ENCODE peak calls at places on chromosomes 6 and 20, in six cellular contexts. A is AG09309; G is CD8-positive, alpha-beta T cell; I is NCI-H2081; H is activated CD4-positive, alpha-beta T cell treated with anti-CD3 and anti-CD28 coated beads, Interleukin-2, amount 50 U/mL, for 1 hour; M is substantia nigra. D is an unnamed sample.

GRCh38 chr20:51190783-51191180 is 167.9 kb upstream of the KCNG1 start:
- DNase-seq in H (no peak), A (no peak), I (no peak), G (no peak), M (no peak), D (no peak)

GRCh38 chr6:148761532-148761951 is 14.7 kb downstream of the UST start:
- DNase-seq in A (no peak), G (no peak), H (peak), I (no peak), M (no peak), D (no peak)

GRCh38 chr20:23773127-23773526 is 22.4 kb upstream of the CST1 start:
- DNase-seq in G (no peak), M (no peak), I (no peak), A (no peak), H (no peak), D (no peak)

GRCh38 chr6:90044833-90045337 is 150.6 kb downstream of the GJA10 start:
- DNase-seq in G (no peak), H (no peak), A (peak), I (no peak), M (no peak), D (no peak)

GRCh38 chr20:18188446-18188845 is 50.8 kb downstream of the KAT14 start:
- DNase-seq in G (no peak), I (no peak), A (peak), M (no peak), H (no peak), D (no peak)

GRCh38 chr6:13836170-13836569 is 21.8 kb upstream of the MCUR1 start:
- DNase-seq in M (no peak), G (no peak), A (no peak), H (no peak), I (no peak), D (no peak)

GRCh38 chr6:107488875-107489635 is 862 bp upstream of the SOBP start:
- DNase-seq in A (no peak), I (no peak), G (no peak), H (no peak), M (no peak), D (no peak)

GRCh38 chr20:51318058-51318960 is 224.2 kb downstream of the NFATC2 start:
- DNase-seq in G (peak), I (peak), H (peak), A (no peak), M (no peak), D (peak)

GRCh38 chr20:38132156-38132909 is 32.7 kb downstream of the TGM2 start:
- DNase-seq in G (no peak), A (no peak), H (no peak), I (no peak), M (no peak), D (no peak)

GRCh38 chr6:73282876-73283275 is 19.9 kb upstream of the KHDC1 start:
- DNase-seq in H (no peak), G (no peak), I (no peak), M (no peak), A (no peak), D (no peak)

GRCh38 chr20:48875233-48875913 is 46.1 kb upstream of the ARFGEF2 start:
- DNase-seq in A (no peak), H (no peak), I (no peak), G (no peak), M (no peak), D (no peak)

GRCh38 chr6:16291739-16292138 is 53.4 kb downstream of the GMPR start:
- DNase-seq in I (no peak), H (no peak), G (no peak), A (no peak), M (no peak), D (no peak)

GRCh38 chr20:25158043-25158442 is 37.5 kb upstream of the ENTPD6 start:
- DNase-seq in M (no peak), A (no peak), I (no peak), G (no peak), H (no peak), D (no peak)

GRCh38 chr20:40692240-40693011 is 3.4 kb upstream of the MAFB start:
- DNase-seq in A (no peak), H (no peak), G (no peak), I (no peak), M (no peak), D (no peak)

GRCh38 chr6:76347539-76347938 is 275.1 kb upstream of the IMPG1 start:
- DNase-seq in I (no peak), A (no peak), H (no peak), M (no peak), G (no peak), D (no peak)

GRCh38 chr6:110270166-110270565 is 88.0 kb downstream of the METTL24 start:
- DNase-seq in G (no peak), M (no peak), I (no peak), A (no peak), H (no peak), D (no peak)

GRCh38 chr6:108633436-108633835 is 72.7 kb downstream of the FOXO3 start:
- DNase-seq in I (no peak), H (no peak), M (no peak), A (no peak), G (no peak), D (no peak)

GRCh38 chr20:61279621-61280150 is 27.6 kb downstream of the CDH4 start:
- DNase-seq in M (no peak), I (no peak), G (no peak), A (no peak), H (no peak), D (no peak)

GRCh38 chr20:2535711-2536561 is 437 bp upstream of the TMC2 start:
- DNase-seq in H (no peak), G (no peak), I (no peak), A (no peak), M (no peak), D (no peak)

GRCh38 chr6:15887491-15888461 is 224.9 kb upstream of the DTNBP1 start:
- DNase-seq in H (no peak), A (no peak), G (no peak), I (no peak), M (no peak), D (no peak)

GRCh38 chr20:61295726-61296628 is 43.9 kb downstream of the CDH4 start:
- DNase-seq in M (no peak), H (no peak), I (no peak), G (no peak), A (no peak), D (no peak)

GRCh38 chr20:35395728-35396127 is 16.0 kb downstream of the UQCC1 start:
- DNase-seq in G (no peak), H (no peak), A (peak), I (no peak), M (no peak), D (no peak)

GRCh38 chr6:33577106-33577535 is 3.0 kb downstream of the BAK1 start:
- DNase-seq in G (no peak), H (no peak), I (no peak), A (no peak), M (no peak), D (no peak)

GRCh38 chr6:69138893-69139494 is 503.9 kb downstream of the ADGRB3 start:
- DNase-seq in M (no peak), I (no peak), G (no peak), A (no peak), H (no peak), D (no peak)

GRCh38 chr20:42366626-42367025 is 748.4 kb upstream of the CHD6 start:
- DNase-seq in I (no peak), A (no peak), G (no peak), H (no peak), M (no peak), D (peak)

GRCh38 chr20:44228465-44229258 is 18.1 kb upstream of the OSER1 start:
- DNase-seq in H (no peak), M (no peak), G (no peak), I (no peak), A (no peak), D (no peak)

GRCh38 chr6:139187489-139187888 is 52.6 kb downstream of the HECA start:
- DNase-seq in H (no peak), M (no peak), I (peak), G (no peak), A (no peak), D (peak)

GRCh38 chr6:34912715-34913464 is 23.8 kb downstream of the ANKS1A start:
- DNase-seq in I (no peak), M (no peak), A (peak), H (no peak), G (no peak), D (no peak)

GRCh38 chr6:134173007-134173690 is 120.7 kb upstream of the SLC2A12 start:
- DNase-seq in H (no peak), I (no peak), A (no peak), M (no peak), G (no peak), D (no peak)

GRCh38 chr20:46253391-46253790 is 54.9 kb downstream of the CDH22 start:
- DNase-seq in A (no peak), M (no peak), I (no peak), G (no peak), H (no peak), D (no peak)

GRCh38 chr20:49729780-49730179 is 16.1 kb upstream of the B4GALT5 start:
- DNase-seq in H (no peak), I (no peak), A (peak), G (no peak), M (no peak), D (no peak)

GRCh38 chr20:32945710-32946221 is 58.5 kb downstream of the SUN5 start:
- DNase-seq in A (peak), I (no peak), G (no peak), M (no peak), H (no peak), D (no peak)

GRCh38 chr6:166556871-166557322 is 29.6 kb downstream of the RAMACL start:
- DNase-seq in G (no peak), A (peak), H (no peak), I (no peak), M (peak), D (no peak)

GRCh38 chr6:168219804-168220203 is 99.8 kb downstream of the DACT2 start:
- DNase-seq in H (no peak), I (no peak), G (no peak), M (no peak), A (no peak), D (no peak)

D was measured in NCI-H2171.